ENCODE peak calls at places on chromosomes 2 and 18, in eight cellular contexts. A, E, J, G, V, L, C and O are unnamed samples.

GRCh38 chr2:111246620-111247061 is 125.9 kb downstream of the BCL2L11 start:
- DNase-seq in A (no peak), E (no peak), J (no peak), G (peak), V (no peak), L (no peak), C (no peak), O (peak)

GRCh38 chr2:24491626-24492282 is 700 bp downstream of the NCOA1 start:
- DNase-seq in A (peak), E (peak), J (peak), G (no peak), V (peak), L (peak), C (peak), O (peak)

GRCh38 chr2:215982465-215982875 is 30.9 kb downstream of the MREG start:
- DNase-seq in A (no peak), E (no peak), J (no peak), G (peak), V (no peak), L (no peak), C (peak), O (no peak)

GRCh38 chr2:238247841-238248440 is 8.1 kb upstream of the HES6 start:
- DNase-seq in A (no peak), E (peak), J (no peak), G (no peak), V (no peak), L (no peak), C (no peak), O (no peak)

GRCh38 chr2:241263061-241263460 is 52.4 kb downstream of the HDLBP start:
- DNase-seq in A (no peak), E (no peak), J (no peak), G (no peak), V (no peak), L (no peak), C (no peak), O (no peak)

GRCh38 chr18:28794459-28795245 is 617.7 kb upstream of the CDH2 start:
- DNase-seq in A (no peak), E (no peak), J (no peak), G (peak), V (no peak), L (no peak), C (no peak), O (no peak)

GRCh38 chr2:159292157-159292556 is 5.7 kb upstream of the WDSUB1 start:
- DNase-seq in A (no peak), E (no peak), J (no peak), G (no peak), V (no peak), L (no peak), C (no peak), O (no peak)

GRCh38 chr2:112614201-112614840 is 29.9 kb downstream of the CHCHD5 start:
- DNase-seq in A (no peak), E (no peak), J (peak), G (no peak), V (no peak), L (no peak), C (no peak), O (no peak)

GRCh38 chr2:122451040-122451439 is 695.6 kb downstream of the TSN start:
- DNase-seq in A (peak), E (no peak), J (no peak), G (peak), V (no peak), L (no peak), C (no peak), O (peak)

GRCh38 chr2:62972601-62973000 is 78.0 kb upstream of the OTX1 start:
- DNase-seq in A (no peak), E (no peak), J (no peak), G (no peak), V (no peak), L (no peak), C (no peak), O (no peak)

GRCh38 chr2:70303186-70303585 is 1.3 kb upstream of the FAM136A start:
- DNase-seq in A (no peak), E (no peak), J (no peak), G (no peak), V (no peak), L (no peak), C (no peak), O (no peak)

GRCh38 chr2:44949329-44950151 is 8.0 kb downstream of the SIX3 start:
- DNase-seq in A (no peak), E (no peak), J (no peak), G (peak), V (no peak), L (no peak), C (no peak), O (no peak)

GRCh38 chr2:197304556-197305011 is 6.0 kb downstream of the ANKRD44 start:
- DNase-seq in A (no peak), E (no peak), J (no peak), G (no peak), V (no peak), L (no peak), C (no peak), O (no peak)

GRCh38 chr2:39696838-39697237 is 31.1 kb downstream of the TMEM178A start:
- DNase-seq in A (no peak), E (no peak), J (no peak), G (peak), V (no peak), L (no peak), C (no peak), O (peak)

GRCh38 chr2:26409785-26410184 is 8.1 kb downstream of the DRC1 start:
- DNase-seq in A (no peak), E (no peak), J (no peak), G (no peak), V (no peak), L (no peak), C (no peak), O (no peak)

GRCh38 chr18:44742741-44743311 is 62.1 kb downstream of the SETBP1 start:
- DNase-seq in A (no peak), E (peak), J (no peak), G (peak), V (no peak), L (no peak), C (no peak), O (peak)

GRCh38 chr2:224802407-224802806 is 86.2 kb upstream of the CCDC195 start:
- DNase-seq in A (no peak), E (no peak), J (no peak), G (peak), V (no peak), L (no peak), C (no peak), O (no peak)

GRCh38 chr18:60019463-60019840 is 119.7 kb downstream of the PMAIP1 start:
- DNase-seq in A (no peak), E (no peak), J (no peak), G (peak), V (no peak), L (no peak), C (no peak), O (no peak)

GRCh38 chr18:13451661-13452447 is 233.3 kb downstream of the LDLRAD4 start:
- DNase-seq in A (no peak), E (no peak), J (no peak), G (no peak), V (no peak), L (no peak), C (no peak), O (no peak)

GRCh38 chr18:13453714-13454113 is 235.2 kb downstream of the LDLRAD4 start:
- DNase-seq in A (no peak), E (no peak), J (no peak), G (no peak), V (peak), L (no peak), C (no peak), O (no peak)

GRCh38 chr18:13452448-13452811 is 233.9 kb downstream of the LDLRAD4 start:
- DNase-seq in A (no peak), E (peak), J (no peak), G (peak), V (no peak), L (no peak), C (peak), O (no peak)

GRCh38 chr18:13454363-13455150 is 236.0 kb downstream of the LDLRAD4 start:
- DNase-seq in A (no peak), E (no peak), J (no peak), G (no peak), V (no peak), L (no peak), C (no peak), O (no peak)

DNA sequence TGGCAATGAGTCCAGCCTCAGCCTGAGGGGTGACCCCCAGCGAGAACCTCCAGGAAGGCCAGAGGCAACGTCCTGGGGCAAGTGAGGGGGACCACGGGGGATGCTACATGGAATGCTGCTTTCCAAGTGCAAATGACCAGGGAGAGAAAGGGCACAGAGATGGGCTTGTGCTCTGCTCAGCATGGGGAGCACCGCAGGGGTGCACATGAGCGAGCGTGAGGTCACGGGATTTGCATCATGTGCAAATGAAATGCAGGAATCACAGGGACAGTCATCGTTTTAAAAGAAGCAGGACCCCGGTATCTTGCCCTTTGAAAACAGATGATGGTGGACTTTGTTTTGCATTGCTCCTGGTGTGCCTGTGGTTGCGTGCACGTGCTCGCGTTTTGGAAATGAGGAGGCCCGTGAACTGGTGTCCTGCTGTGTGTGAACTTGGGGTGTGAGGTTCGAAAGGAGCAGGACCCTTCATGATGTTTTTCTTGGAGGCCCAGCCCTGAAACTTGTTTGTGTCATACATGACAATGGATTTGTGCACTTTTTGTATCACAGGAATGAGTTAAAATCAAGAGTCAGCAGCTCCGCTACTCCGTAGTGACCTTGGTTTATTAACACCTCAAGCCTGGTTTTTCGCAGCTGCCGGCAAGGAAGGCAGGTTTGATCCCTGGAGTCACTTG is 234.4 kb downstream of the LDLRAD4 start:
- DNase-seq in A (no peak), E (no peak), J (no peak), G (no peak), V (no peak), L (no peak), C (no peak), O (no peak)
- H3K27ac ChIP-seq in A (no peak), E (no peak), J (no peak), G (no peak), V (no peak), L (no peak), C (no peak), O (no peak)

DNA sequence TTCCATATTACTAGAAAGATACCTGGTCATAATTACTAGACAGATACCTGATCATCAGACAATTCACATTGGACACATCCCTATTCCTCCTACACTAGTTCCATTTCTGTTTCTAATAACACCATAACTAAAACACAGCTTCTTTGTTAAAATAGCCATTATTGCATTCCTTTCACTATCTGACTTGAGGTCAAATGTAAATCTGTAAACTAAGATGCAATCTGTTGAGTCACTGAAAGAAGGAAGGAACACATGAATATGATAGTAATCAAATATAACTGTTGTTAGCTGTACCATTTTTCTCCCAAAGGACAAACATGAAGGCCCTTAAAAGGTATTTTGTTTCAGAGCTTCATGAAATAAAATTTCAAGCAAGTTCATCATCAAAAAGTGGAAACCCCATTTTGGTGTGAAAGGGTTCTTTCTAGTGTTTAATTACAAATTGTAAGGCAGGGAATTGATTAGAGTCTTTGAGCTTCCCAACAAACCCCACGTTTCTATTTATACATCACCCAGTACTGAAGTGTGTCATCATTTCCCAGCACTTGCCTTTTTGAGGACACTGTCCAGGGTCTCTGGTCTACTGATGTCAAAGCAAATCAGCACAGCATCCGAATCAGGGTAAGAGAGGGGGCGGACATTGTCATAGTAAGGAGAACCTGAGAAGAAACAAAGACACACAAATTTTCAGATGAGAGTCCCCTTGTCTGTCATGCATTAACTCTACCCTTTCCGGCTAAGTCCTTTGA is 13.0 kb downstream of the RND3 start:
- DNase-seq in A (no peak), E (no peak), J (no peak), G (peak), V (no peak), L (no peak), C (no peak), O (no peak)
- H3K27ac ChIP-seq in A (no peak), E (no peak), J (peak), G (peak), V (no peak), L (no peak), C (peak), O (no peak)

DNA sequence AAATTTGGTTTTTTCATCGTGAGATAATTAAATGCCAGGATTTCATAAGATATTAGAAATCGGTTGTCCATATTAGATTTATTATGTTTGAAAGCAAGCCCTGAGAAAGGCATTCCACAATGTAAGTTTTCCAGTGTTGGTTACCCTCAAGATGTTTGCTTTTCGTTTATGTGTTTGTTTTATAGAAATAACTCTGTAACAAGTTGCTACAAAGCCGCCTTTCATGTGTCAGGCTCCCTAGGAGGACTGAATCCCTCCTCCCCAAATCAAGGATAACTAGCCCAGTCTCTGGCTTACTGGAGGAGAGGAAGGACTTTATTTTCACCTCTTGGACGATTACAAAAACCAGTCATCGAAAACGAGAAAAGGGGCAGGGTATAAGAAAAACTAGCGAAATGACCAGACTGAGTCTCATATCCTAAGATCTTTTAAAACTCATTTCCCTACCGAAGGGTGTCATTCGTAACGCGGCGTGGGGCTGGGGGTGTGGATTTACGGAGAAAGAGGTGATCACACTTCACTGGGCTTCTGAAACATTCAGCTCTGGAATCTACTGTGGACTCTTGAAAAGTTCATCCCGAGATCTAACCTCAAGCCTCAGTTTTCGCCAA is 1.0 kb upstream of the PEX13 start:
- DNase-seq in A (peak), E (no peak), J (no peak), G (no peak), V (no peak), L (no peak), C (no peak), O (no peak)
- H3K27ac ChIP-seq in A (peak), E (peak), J (peak), G (peak), V (peak), L (peak), C (peak), O (no peak)

GRCh38 chr18:67733094-67733493 is 216.6 kb upstream of the DSEL start:
- DNase-seq in A (no peak), E (no peak), J (no peak), G (peak), V (no peak), L (no peak), C (no peak), O (no peak)
- H3K27ac ChIP-seq in A (no peak), E (no peak), J (no peak), G (no peak), V (no peak), L (no peak), C (no peak), O (no peak)

DNA sequence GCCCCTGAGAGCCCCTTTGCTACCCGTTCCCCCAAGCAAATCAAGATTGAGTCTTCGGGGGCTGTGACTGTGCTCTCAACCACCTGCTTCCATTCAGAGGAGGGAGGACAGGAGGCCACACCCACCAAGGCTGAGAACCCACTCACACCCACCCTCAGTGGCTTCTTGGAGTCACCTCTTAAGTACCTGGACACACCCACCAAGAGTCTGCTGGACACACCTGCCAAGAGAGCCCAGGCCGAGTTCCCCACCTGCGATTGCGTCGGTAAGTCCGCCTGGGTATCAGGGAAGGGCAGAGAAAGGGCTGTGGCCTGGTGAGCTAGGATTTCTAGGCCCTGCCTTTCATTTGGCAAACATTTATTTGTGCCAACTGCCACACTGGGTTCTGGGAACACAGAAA is 63.4 kb downstream of the TET3 start:
- DNase-seq in A (no peak), E (no peak), J (no peak), G (no peak), V (no peak), L (no peak), C (no peak), O (no peak)
- H3K27ac ChIP-seq in A (no peak), E (no peak), J (no peak), G (no peak), V (no peak), L (peak), C (no peak), O (no peak)

DNA sequence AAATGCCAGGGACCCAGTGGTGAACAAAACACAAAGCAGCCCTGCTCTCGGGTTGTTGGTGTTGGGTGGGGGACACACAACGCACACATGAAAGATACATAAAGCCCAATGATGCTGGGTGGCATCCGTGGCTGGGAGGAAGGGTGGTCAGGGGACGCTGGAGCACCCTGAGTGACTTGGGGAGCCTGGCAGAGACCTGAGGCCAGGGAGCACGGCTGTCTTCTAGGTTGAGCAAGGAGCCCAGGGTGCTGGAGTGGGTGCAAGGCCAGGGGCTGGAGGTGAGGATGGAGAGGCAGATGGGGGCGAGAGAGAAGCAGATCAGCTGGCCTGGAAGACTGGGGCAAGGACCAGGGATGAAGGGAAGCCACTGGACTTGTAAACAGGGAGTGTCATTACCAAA is 52.3 kb downstream of the FAM178B start:
- DNase-seq in A (no peak), E (no peak), J (no peak), G (no peak), V (no peak), L (no peak), C (no peak), O (no peak)
- H3K27ac ChIP-seq in A (no peak), E (no peak), J (no peak), G (no peak), V (no peak), L (peak), C (no peak), O (no peak)

GRCh38 chr2:230775737-230776136 is 63.1 kb downstream of the CAB39 start:
- DNase-seq in A (no peak), E (no peak), J (no peak), G (no peak), V (no peak), L (no peak), C (no peak), O (no peak)

GRCh38 chr2:230772189-230772588 is 59.5 kb downstream of the CAB39 start:
- DNase-seq in A (no peak), E (no peak), J (no peak), G (no peak), V (no peak), L (no peak), C (no peak), O (no peak)

GRCh38 chr2:230774348-230774951 is 61.8 kb downstream of the CAB39 start:
- DNase-seq in A (no peak), E (no peak), J (no peak), G (peak), V (no peak), L (no peak), C (no peak), O (no peak)

GRCh38 chr2:230770804-230771203 is 58.2 kb downstream of the CAB39 start:
- DNase-seq in A (no peak), E (no peak), J (no peak), G (no peak), V (no peak), L (no peak), C (no peak), O (no peak)

DNA sequence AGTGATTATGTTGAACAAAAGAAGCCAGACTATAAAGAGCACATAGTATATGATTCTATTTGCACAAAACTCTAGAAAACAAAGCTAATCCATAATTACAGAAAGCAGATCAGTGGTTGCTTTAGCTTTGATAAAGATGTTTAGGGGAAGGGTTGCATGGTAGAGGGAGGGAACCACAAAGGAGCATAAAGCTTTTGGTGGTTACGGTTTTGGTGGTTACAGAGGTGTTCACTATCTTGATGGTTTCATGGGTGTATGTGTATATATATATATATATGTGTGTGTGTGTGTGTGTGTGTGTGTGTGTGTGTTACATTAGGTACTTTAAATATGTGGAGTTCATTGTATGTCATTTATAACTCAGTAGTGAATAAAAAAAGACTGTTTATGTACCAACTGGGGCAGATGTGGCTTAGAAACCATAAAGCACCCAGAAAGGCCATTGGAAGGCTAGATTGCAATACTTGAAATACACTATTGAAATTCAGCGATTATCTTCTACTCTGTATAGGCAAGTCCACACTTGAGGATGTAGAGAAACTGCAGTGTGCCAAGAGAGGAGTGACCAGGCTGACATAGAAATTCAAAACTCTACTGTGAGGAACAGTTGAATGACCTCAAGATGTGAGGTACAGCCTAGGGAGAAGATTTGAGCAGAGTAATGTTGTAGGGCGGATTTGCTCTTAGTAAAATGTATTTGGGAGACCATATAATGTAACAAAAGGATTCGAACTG is 60.6 kb downstream of the CAB39 start:
- DNase-seq in A (no peak), E (no peak), J (no peak), G (no peak), V (no peak), L (no peak), C (no peak), O (no peak)
- H3K27ac ChIP-seq in A (no peak), E (peak), J (no peak), G (no peak), V (no peak), L (no peak), C (peak), O (no peak)